ENCODE peak calls at places on chromosomes 13 and 19, in five cellular contexts. F is stimulated activated CD4-positive, alpha-beta T cell treated with anti-CD3 and anti-CD28 coated beads, Interleukin-15, amount 100 ng/mL, for 1 hour; W is T-helper 1 cell; U is KG1; B is Kasumi-1. I is an unnamed sample.

GRCh38 chr13:99614465-99614885 is 113.2 kb downstream of the TM9SF2 start:
- DNase-seq in F (no peak), W (no peak), U (no peak), B (peak), I (no peak)

GRCh38 chr13:33312150-33312908 is 26.8 kb upstream of the STARD13 start:
- DNase-seq in F (no peak), W (no peak), U (no peak), B (no peak), I (peak)

GRCh38 chr19:30088567-30088966 is 146.5 kb downstream of the URI1 start:
- DNase-seq in F (no peak), W (no peak), U (no peak), B (no peak), I (no peak)

GRCh38 chr19:4278926-4279529 is at the start of gene SHD:
- DNase-seq in F (no peak), W (no peak), U (no peak), B (no peak), I (no peak)

GRCh38 chr13:100584901-100585300 is 3.7 kb downstream of the GGACT start:
- DNase-seq in F (no peak), W (no peak), U (no peak), B (no peak), I (no peak)

GRCh38 chr13:98239156-98240076 is 62.3 kb upstream of the RNF113B start:
- DNase-seq in F (no peak), W (no peak), U (no peak), B (no peak), I (peak)

GRCh38 chr19:4405977-4406376 is 3.5 kb downstream of the CHAF1A start:
- DNase-seq in F (no peak), W (no peak), U (no peak), B (no peak), I (no peak)

GRCh38 chr13:64934569-64935362 is 2295.4 kb downstream of the PCDH9 start:
- DNase-seq in F (no peak), W (no peak), U (no peak), B (no peak), I (no peak)

GRCh38 chr13:39760521-39760920 is 105.1 kb downstream of the COG6 start:
- DNase-seq in F (no peak), W (no peak), U (no peak), B (no peak), I (no peak)

GRCh38 chr13:109393045-109393444 is 393.3 kb downstream of the IRS2 start:
- DNase-seq in F (no peak), W (no peak), U (no peak), B (no peak), I (no peak)

GRCh38 chr19:42247631-42248199 is 5.3 kb upstream of the GSK3A start:
- DNase-seq in F (no peak), W (no peak), U (no peak), B (no peak), I (no peak)

GRCh38 chr13:45333251-45333972 is 7.6 kb downstream of the TPT1 start:
- DNase-seq in F (no peak), W (no peak), U (no peak), B (no peak), I (no peak)

GRCh38 chr19:21127898-21128297 is 13.9 kb upstream of the ZNF431 start:
- DNase-seq in F (no peak), W (no peak), U (no peak), B (no peak), I (no peak)

GRCh38 chr13:26584713-26585112 is 27.2 kb downstream of the WASF3 start:
- DNase-seq in F (no peak), W (no peak), U (no peak), B (no peak), I (peak)

GRCh38 chr13:99459101-99459500 is 42.2 kb upstream of the TM9SF2 start:
- DNase-seq in F (no peak), W (no peak), U (no peak), B (no peak), I (no peak)

I was measured in foreskin fibroblast.